ENCODE peak calls at places on chromosomes 12 and 14, in four cellular contexts. F is HepG2, A is K562, X is SK-N-SH. B is an unnamed sample.

GRCh38 chr12:58645946-58646345 is 274.4 kb downstream of the LRIG3 start:
- DNase-seq in F (no peak), A (no peak), X (no peak), B (no peak)

GRCh38 chr12:120930032-120930431 is 25.9 kb upstream of the SPPL3 start:
- DNase-seq in F (no peak), A (no peak), X (no peak), B (no peak)

GRCh38 chr12:103887738-103888137 is 42.5 kb upstream of the HSP90B1 start:
- DNase-seq in F (no peak), A (no peak), X (no peak), B (no peak)

GRCh38 chr12:132413931-132414588 is 75.9 kb upstream of the FBRSL1 start:
- DNase-seq in F (no peak), A (peak), X (peak), B (no peak)

GRCh38 chr12:21888464-21888863 is 52.8 kb downstream of the ABCC9 start:
- DNase-seq in F (no peak), A (no peak), X (no peak), B (no peak)

GRCh38 chr14:75249958-75250336 is 28.7 kb upstream of the FOS start:
- DNase-seq in F (no peak), A (no peak), X (no peak), B (no peak)

GRCh38 chr14:75752907-75753594 is 92.0 kb downstream of the TTLL5 start:
- DNase-seq in F (no peak), A (no peak), X (no peak), B (no peak)

GRCh38 chr14:73467377-73467776 is 9.0 kb upstream of the NUMB start:
- DNase-seq in F (no peak), A (peak), X (no peak), B (no peak)

GRCh38 chr14:103705158-103705523 is 10.1 kb downstream of the XRCC3 start:
- DNase-seq in F (no peak), A (no peak), X (no peak), B (no peak)

GRCh38 chr14:58118097-58118496 is 33.9 kb downstream of the ARMH4 start:
- DNase-seq in F (no peak), A (no peak), X (no peak), B (no peak)

GRCh38 chr12:53046655-53047220 is 3.1 kb upstream of the TNS2 start:
- DNase-seq in F (peak), A (peak), X (no peak), B (no peak)

GRCh38 chr14:21256539-21257394 is 12.5 kb downstream of the HNRNPC start:
- DNase-seq in F (no peak), A (no peak), X (no peak), B (no peak)

GRCh38 chr12:72957454-72957853 is 685.3 kb downstream of the TRHDE start:
- DNase-seq in F (no peak), A (no peak), X (no peak), B (no peak)

GRCh38 chr12:46209914-46210834 is 58.7 kb downstream of the SLC38A1 start:
- DNase-seq in F (peak), A (no peak), X (no peak), B (no peak)

GRCh38 chr12:20367731-20368652 is at the start of gene PDE3A:
- DNase-seq in F (no peak), A (no peak), X (peak), B (peak)

GRCh38 chr12:22101749-22102243 is 55.8 kb downstream of the CMAS start:
- DNase-seq in F (no peak), A (no peak), X (no peak), B (no peak)

GRCh38 chr14:44736326-44736725 is 225.4 kb downstream of the KLHL28 start:
- DNase-seq in F (no peak), A (no peak), X (no peak), B (no peak)

GRCh38 chr12:116656371-116656770 is 81.5 kb downstream of the SPRING1 start:
- DNase-seq in F (no peak), A (no peak), X (no peak), B (no peak)

GRCh38 chr12:51851408-51852097 is 3.0 kb upstream of the FIGNL2 start:
- DNase-seq in F (no peak), A (no peak), X (no peak), B (no peak)

GRCh38 chr12:26789731-26790644 is 43.0 kb downstream of the ITPR2 start:
- DNase-seq in F (no peak), A (no peak), X (no peak), B (no peak)

GRCh38 chr12:4288296-4289019 is 14.9 kb downstream of the CCND2 start:
- DNase-seq in F (no peak), A (no peak), X (no peak), B (no peak)

GRCh38 chr14:99207456-99207855 is 64.5 kb downstream of the BCL11B start:
- DNase-seq in F (no peak), A (no peak), X (no peak), B (no peak)

GRCh38 chr14:58747181-58747580 is 109.4 kb downstream of the DACT1 start:
- DNase-seq in F (no peak), A (no peak), X (no peak), B (no peak)

GRCh38 chr12:48366131-48366530 is 15.4 kb upstream of the ZNF641 start:
- DNase-seq in F (no peak), A (no peak), X (no peak), B (no peak)

GRCh38 chr12:95943231-95943842 is at the start of gene AMDHD1:
- DNase-seq in F (peak), A (no peak), X (peak), B (peak)

GRCh38 chr12:27865421-27865820 is 85.4 kb upstream of the MANSC4 start:
- DNase-seq in F (no peak), A (peak), X (no peak), B (no peak)

GRCh38 chr12:89225401-89225800 is 126.9 kb downstream of the DUSP6 start:
- DNase-seq in F (no peak), A (no peak), X (no peak), B (peak)

GRCh38 chr12:16344269-16344668 is 3.2 kb upstream of the MGST1 start:
- DNase-seq in F (peak), A (no peak), X (no peak), B (no peak)

GRCh38 chr14:41615011-41615595 is 8.4 kb downstream of the LRFN5 start:
- DNase-seq in F (no peak), A (no peak), X (no peak), B (no peak)

GRCh38 chr12:51388066-51388799 is 3.0 kb downstream of the GALNT6 start:
- DNase-seq in F (no peak), A (peak), X (peak), B (no peak)

GRCh38 chr12:31772685-31773222 is 43.9 kb upstream of the AMN1 start:
- DNase-seq in F (peak), A (no peak), X (no peak), B (no peak)

GRCh38 chr12:56338643-56339422 is at the start of gene IL23A:
- DNase-seq in F (no peak), A (no peak), X (no peak), B (no peak)

GRCh38 chr14:92969470-92970232 is 46.7 kb downstream of the CHGA start:
- DNase-seq in F (no peak), A (no peak), X (no peak), B (no peak)

GRCh38 chr12:132466241-132467188 is 23.4 kb upstream of the FBRSL1 start:
- DNase-seq in F (no peak), A (no peak), X (no peak), B (no peak)

GRCh38 chr12:14772946-14773345 is 30.3 kb downstream of the WBP11 start:
- DNase-seq in F (no peak), A (no peak), X (no peak), B (no peak)

GRCh38 chr12:2640709-2641108 is 154.1 kb upstream of the FKBP4 start:
- DNase-seq in F (no peak), A (peak), X (no peak), B (peak)
- TF ChIP-seq ELF1 in F (no peak), A (no peak), X (no peak), B (no peak)

GRCh38 chr14:65453807-65454480 is 41.4 kb downstream of the FUT8 start:
- DNase-seq in F (no peak), A (no peak), X (peak), B (no peak)

GRCh38 chr14:65444230-65444629 is 31.7 kb downstream of the FUT8 start:
- DNase-seq in F (no peak), A (no peak), X (no peak), B (no peak)

GRCh38 chr14:65446159-65446558 is 33.6 kb downstream of the FUT8 start:
- DNase-seq in F (no peak), A (no peak), X (no peak), B (no peak)

DNA sequence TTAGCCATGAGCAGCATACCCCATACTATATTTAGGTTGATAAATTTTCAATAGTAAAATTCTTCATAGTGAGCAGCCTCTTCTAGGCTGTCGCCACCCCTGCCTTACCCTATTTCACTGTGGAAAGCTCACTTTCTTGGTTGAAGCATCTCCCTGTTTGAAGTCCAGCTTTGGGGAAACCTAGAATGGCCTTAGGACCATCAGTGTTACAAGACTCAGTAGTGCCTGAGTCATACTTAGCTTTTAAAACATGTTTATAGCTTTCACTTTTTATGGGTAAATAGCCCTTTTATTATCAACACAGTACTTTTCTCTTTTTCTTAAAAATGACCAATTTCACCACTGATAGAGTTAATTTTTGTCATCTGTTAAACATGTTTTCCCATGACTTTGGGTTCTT is 37.1 kb downstream of the FUT8 start:
- DNase-seq in F (no peak), A (no peak), X (no peak), B (no peak)
- TF ChIP-seq ELF1 in F (no peak), A (no peak), X (no peak), B (no peak)

GRCh38 chr14:31292962-31293616 is 85.5 kb upstream of the HECTD1 start:
- DNase-seq in F (no peak), A (no peak), X (no peak), B (no peak)

GRCh38 chr14:31297701-31298344 is 90.2 kb upstream of the HECTD1 start:
- DNase-seq in F (no peak), A (no peak), X (no peak), B (no peak)

GRCh38 chr14:31291210-31291609 is 83.6 kb upstream of the HECTD1 start:
- DNase-seq in F (no peak), A (no peak), X (no peak), B (no peak)

GRCh38 chr14:31297112-31297511 is 89.5 kb upstream of the HECTD1 start:
- DNase-seq in F (peak), A (no peak), X (no peak), B (no peak)

GRCh38 chr14:31294736-31295398 is 87.3 kb upstream of the HECTD1 start:
- DNase-seq in F (no peak), A (no peak), X (no peak), B (no peak)
- TF ChIP-seq ELF1 in F (no peak), A (no peak), X (no peak), B (no peak)

DNA sequence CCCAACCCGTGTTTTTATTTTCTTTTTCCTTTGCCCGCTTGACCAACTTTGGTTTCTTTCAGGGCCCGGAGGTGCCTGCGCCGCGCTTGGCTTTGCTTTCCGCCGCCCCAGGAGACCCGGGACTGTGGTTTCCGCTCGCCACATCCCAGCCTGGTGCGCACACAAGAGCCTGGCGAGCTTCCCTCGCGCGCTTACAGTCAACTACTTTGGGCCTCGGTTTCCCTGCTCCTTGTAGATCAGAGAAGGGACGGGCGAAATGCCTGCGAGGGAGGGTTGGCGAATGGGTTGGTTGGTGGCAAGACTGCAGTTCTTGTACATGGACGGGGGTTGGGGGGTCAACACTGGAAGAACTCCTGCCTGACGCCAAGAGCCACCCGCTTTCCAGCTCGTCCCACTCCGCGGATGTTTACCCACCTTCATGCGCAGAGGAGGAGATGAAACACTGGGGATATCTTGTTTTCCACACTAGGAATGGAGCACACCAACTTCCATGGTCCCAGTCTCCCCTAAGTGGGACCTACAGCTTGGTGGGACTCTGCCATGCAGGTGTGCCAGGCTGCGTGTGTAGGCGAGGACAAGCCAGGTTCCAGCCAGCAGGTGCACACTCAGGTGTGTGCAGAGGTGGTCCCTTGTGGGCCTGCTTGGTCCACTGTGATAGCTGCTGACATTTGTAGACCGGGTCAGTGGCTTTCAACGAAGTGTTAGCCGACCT is 16.6 kb upstream of the TBX3 start:
- DNase-seq in F (no peak), A (no peak), X (no peak), B (no peak)
- TF ChIP-seq ELF1 in F (no peak), A (no peak), X (no peak), B (no peak)